ENCODE peak calls at places on chromosomes 1 and 21, in four cellular contexts. One of them, this sample, is unnamed.

GRCh38 chr21:42302794-42303193 is 12.4 kb downstream of the TFF3 start:
- DNase-seq in CD4-positive, alpha-beta T cell: no peak
- DNase-seq in neuronal stem cell: no peak
- DNase-seq in mammary epithelial cell: no peak
- DNase-seq in this sample: no peak

GRCh38 chr1:183632964-183633363 is 2.6 kb downstream of the ARPC5 start:
- DNase-seq in mammary epithelial cell: no peak
- DNase-seq in neuronal stem cell: no peak
- DNase-seq in CD4-positive, alpha-beta T cell: no peak
- DNase-seq in this sample: no peak

GRCh38 chr21:33858672-33859372 is 56.8 kb downstream of the ATP5PO start:
- DNase-seq in CD4-positive, alpha-beta T cell: no peak
- DNase-seq in neuronal stem cell: no peak
- DNase-seq in mammary epithelial cell: no peak
- DNase-seq in this sample: no peak

GRCh38 chr1:93446837-93447451 is 974 bp upstream of the FNBP1L start:
- DNase-seq in CD4-positive, alpha-beta T cell: no peak
- DNase-seq in mammary epithelial cell: peak
- DNase-seq in neuronal stem cell: no peak
- DNase-seq in this sample: no peak

GRCh38 chr1:70112838-70113237 is 92.5 kb downstream of the LRRC40 start:
- DNase-seq in neuronal stem cell: no peak
- DNase-seq in CD4-positive, alpha-beta T cell: no peak
- DNase-seq in mammary epithelial cell: no peak
- DNase-seq in this sample: no peak

GRCh38 chr1:209625791-209626285 is 26.4 kb downstream of the LAMB3 start:
- DNase-seq in mammary epithelial cell: no peak
- DNase-seq in neuronal stem cell: no peak
- DNase-seq in CD4-positive, alpha-beta T cell: no peak
- DNase-seq in this sample: no peak

GRCh38 chr1:6538958-6539357 is 15.4 kb downstream of the NOL9 start:
- DNase-seq in mammary epithelial cell: no peak
- DNase-seq in neuronal stem cell: no peak
- DNase-seq in CD4-positive, alpha-beta T cell: no peak
- DNase-seq in this sample: no peak

GRCh38 chr1:64848812-64849211 is 103.9 kb downstream of the RAVER2 start:
- DNase-seq in CD4-positive, alpha-beta T cell: no peak
- DNase-seq in neuronal stem cell: no peak
- DNase-seq in mammary epithelial cell: no peak
- DNase-seq in this sample: no peak

GRCh38 chr1:50023292-50024159 is at the start of gene AGBL4:
- DNase-seq in mammary epithelial cell: peak
- DNase-seq in neuronal stem cell: peak
- DNase-seq in CD4-positive, alpha-beta T cell: no peak
- DNase-seq in this sample: peak

GRCh38 chr1:12249181-12249580 is 19.4 kb downstream of the VPS13D start:
- DNase-seq in mammary epithelial cell: no peak
- DNase-seq in CD4-positive, alpha-beta T cell: no peak
- DNase-seq in neuronal stem cell: no peak
- DNase-seq in this sample: no peak

GRCh38 chr1:36807262-36807661 is 227.1 kb downstream of the GRIK3 start:
- DNase-seq in mammary epithelial cell: no peak
- DNase-seq in CD4-positive, alpha-beta T cell: no peak
- DNase-seq in neuronal stem cell: no peak
- DNase-seq in this sample: no peak

GRCh38 chr21:30337644-30338170 is at the start of gene KRTAP27-1:
- DNase-seq in CD4-positive, alpha-beta T cell: no peak
- DNase-seq in mammary epithelial cell: peak
- DNase-seq in neuronal stem cell: no peak
- DNase-seq in this sample: no peak

GRCh38 chr1:89607156-89607555 is 25.8 kb upstream of the LRRC8C start:
- DNase-seq in CD4-positive, alpha-beta T cell: peak
- DNase-seq in mammary epithelial cell: no peak
- DNase-seq in neuronal stem cell: no peak
- DNase-seq in this sample: no peak
- H3K27ac ChIP-seq in CD4-positive, alpha-beta T cell: peak
- H3K27ac ChIP-seq in mammary epithelial cell: no peak
- H3K27ac ChIP-seq in neuronal stem cell: no peak
- H3K27ac ChIP-seq in this sample: no peak

DNA sequence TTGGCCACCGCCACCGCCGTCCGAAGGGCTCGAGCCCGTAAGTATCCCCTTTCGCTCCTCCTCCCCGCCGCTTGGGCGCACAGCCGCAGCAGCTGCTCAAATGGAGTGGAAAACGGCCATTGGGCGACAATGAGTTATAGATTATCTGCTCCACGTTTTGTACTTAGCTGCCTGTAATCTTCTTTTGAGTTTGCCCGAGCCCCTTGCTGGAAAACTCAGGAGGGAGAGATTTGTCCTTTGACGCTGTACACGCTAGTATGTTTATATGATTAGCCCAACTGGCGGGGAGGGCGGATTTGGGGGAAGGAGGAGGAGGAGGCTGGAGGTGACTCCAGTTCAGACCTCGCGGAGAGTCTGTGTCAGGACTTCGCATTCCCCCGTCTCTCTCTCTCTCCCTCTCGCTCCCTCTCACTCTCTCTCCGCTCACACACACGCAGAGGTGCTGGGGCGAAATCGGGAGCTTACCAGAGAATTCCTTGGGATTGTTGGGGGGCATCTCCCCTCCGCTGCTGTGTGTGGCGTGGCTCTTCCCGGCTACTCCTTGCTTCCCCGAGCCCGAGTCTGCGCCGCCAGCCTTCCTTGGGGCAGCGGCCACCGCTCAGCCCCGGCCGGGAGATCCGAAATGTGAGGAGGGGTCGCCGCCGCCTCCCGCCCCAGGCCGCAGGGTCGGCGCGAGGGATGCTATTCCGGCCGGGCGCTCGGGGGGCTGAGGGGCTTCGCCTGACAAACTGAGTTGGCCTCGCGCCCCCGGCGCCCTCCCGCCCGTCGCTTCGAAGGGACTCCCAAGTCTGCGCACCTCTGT is 499 bp downstream of the ADGRL2 start:
- DNase-seq in mammary epithelial cell: peak
- DNase-seq in neuronal stem cell: peak
- DNase-seq in CD4-positive, alpha-beta T cell: no peak
- DNase-seq in this sample: no peak
- H3K27ac ChIP-seq in mammary epithelial cell: peak
- H3K27ac ChIP-seq in neuronal stem cell: peak
- H3K27ac ChIP-seq in CD4-positive, alpha-beta T cell: no peak
- H3K27ac ChIP-seq in this sample: peak

DNA sequence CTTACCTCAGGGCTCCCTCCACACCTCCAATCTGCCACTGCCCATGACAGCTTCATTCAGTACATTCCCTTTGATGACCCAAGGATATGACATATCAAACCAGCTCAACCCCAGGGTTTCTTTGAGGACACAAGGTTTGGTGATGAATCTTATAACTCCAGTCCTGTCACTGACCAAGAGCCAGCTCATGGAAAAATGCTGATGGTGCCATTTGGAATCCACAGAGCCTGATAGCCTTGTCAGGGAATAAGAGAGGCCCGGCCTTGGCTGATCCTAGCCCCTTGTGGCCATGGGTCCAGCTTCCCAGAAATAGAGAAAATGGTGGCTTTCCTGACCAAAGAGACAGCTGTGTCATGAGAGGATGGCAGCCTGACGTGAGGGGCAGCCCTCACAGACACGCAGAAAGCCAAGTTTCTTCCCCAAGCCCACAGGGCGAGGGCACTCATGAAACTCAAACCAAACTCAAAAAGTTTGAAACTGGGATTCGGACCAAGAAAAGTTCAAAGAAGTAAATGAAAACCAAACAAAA is 75.4 kb downstream of the SH3BGR start:
- DNase-seq in mammary epithelial cell: no peak
- DNase-seq in CD4-positive, alpha-beta T cell: no peak
- DNase-seq in neuronal stem cell: no peak
- DNase-seq in this sample: no peak
- H3K27ac ChIP-seq in mammary epithelial cell: no peak
- H3K27ac ChIP-seq in CD4-positive, alpha-beta T cell: no peak
- H3K27ac ChIP-seq in neuronal stem cell: no peak
- H3K27ac ChIP-seq in this sample: no peak

DNA sequence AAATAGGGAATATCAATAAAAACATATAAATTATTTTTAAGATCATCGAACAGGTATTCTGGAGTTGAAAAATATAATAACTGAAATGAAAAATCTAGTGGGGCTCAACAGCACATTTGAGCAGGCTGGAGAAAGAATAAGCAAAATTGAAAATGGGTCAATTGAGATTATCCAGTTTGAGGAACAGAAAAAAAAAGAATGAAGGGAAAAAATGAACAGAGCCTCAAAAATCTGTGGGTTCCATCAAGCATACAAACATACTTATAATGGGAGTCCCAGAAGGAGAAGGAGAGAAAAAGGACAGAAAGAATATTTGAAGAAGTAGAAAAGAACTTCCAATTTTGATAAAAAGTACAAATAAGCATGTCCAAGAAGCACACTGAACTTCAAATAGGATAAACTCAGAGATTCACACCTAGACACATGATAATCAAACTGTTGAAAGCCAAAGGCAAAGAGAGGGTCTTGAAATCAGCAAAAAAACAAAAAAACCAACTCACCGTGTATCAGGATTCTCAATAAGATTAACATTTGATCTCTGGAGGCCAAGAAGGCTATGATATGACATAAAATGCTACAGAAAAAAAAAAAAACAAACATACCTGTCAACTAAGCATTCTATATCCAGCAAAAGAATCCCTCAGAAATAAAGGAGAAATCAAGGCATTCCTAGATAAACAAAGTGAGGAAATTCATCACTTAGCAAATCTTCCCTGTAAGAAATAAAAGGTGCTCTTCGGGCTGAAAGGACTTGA is 5.4 kb upstream of the COQ8A start:
- DNase-seq in mammary epithelial cell: no peak
- DNase-seq in neuronal stem cell: no peak
- DNase-seq in CD4-positive, alpha-beta T cell: no peak
- DNase-seq in this sample: no peak
- H3K27ac ChIP-seq in mammary epithelial cell: no peak
- H3K27ac ChIP-seq in neuronal stem cell: no peak
- H3K27ac ChIP-seq in CD4-positive, alpha-beta T cell: no peak
- H3K27ac ChIP-seq in this sample: no peak

This sample was measured in substantia nigra.